ENCODE peak calls at places on chromosomes 16 and 17, in nine cellular contexts. F is esophagus squamous epithelium, Q is tibial nerve, E is uterus, S is suprapubic skin, P is breast epithelium, R is heart left ventricle, C is GM12878, M is spleen. T is an unnamed sample.

GRCh38 chr17:43732961-43733360 is 25.6 kb downstream of the SOST start:
- DNase-seq in C (no peak), Q (no peak), M (no peak), P (no peak), R (no peak), S (no peak), F (no peak), E (no peak), T (no peak)

GRCh38 chr17:28482551-28483199 is 9.2 kb downstream of the SLC13A2 start:
- DNase-seq in P (no peak), R (no peak), C (no peak), Q (no peak), E (no peak), F (no peak), M (no peak), S (no peak), T (no peak)

GRCh38 chr16:67636713-67637112 is 8.2 kb upstream of the CARMIL2 start:
- DNase-seq in S (peak; percentile 37), R (no peak), M (no peak), E (no peak), Q (no peak), F (no peak), C (no peak), P (no peak), T (no peak)

GRCh38 chr16:87671715-87672270 is 69.5 kb downstream of the JPH3 start:
- DNase-seq in M (no peak), R (no peak), Q (no peak), E (no peak), P (no peak), C (no peak), S (peak; percentile 40), F (no peak), T (no peak)

GRCh38 chr16:30011505-30012480 is 966 bp upstream of the DOC2A start:
- DNase-seq in R (no peak), P (no peak), M (no peak), F (no peak), E (no peak), Q (no peak), S (no peak), C (no peak), T (no peak)

GRCh38 chr17:7884581-7885356 is 3.8 kb upstream of the CHD3 start:
- DNase-seq in E (no peak), M (peak; percentile 90), C (no peak), F (no peak), Q (no peak), S (no peak), R (no peak), P (no peak), T (peak; percentile 52)

GRCh38 chr17:75814900-75815373 is 29.3 kb downstream of the UNC13D start:
- DNase-seq in C (no peak), Q (no peak), S (peak; percentile 65), M (no peak), R (no peak), F (no peak), E (no peak), P (no peak), T (no peak)

GRCh38 chr16:52066951-52067350 is 480.0 kb downstream of the TOX3 start:
- DNase-seq in R (no peak), P (no peak), Q (no peak), S (no peak), C (no peak), M (no peak), F (no peak), E (no peak), T (no peak)

GRCh38 chr17:32486701-32487459 is at the start of gene CDK5R1:
- DNase-seq in Q (no peak), P (no peak), F (no peak), R (peak; percentile 72), M (peak; percentile 94), C (no peak), S (no peak), E (peak; percentile 51), T (peak; percentile 82)

GRCh38 chr17:40937384-40937819 is at the start of gene KRT23:
- DNase-seq in R (no peak), M (no peak), Q (no peak), F (no peak), C (no peak), S (no peak), E (no peak), P (peak; percentile 72), T (no peak)

GRCh38 chr16:69108905-69109252 is 3.4 kb downstream of the HAS3 start:
- DNase-seq in E (no peak), Q (no peak), C (no peak), R (no peak), S (peak; percentile 46), P (no peak), F (no peak), M (peak; percentile 24), T (no peak)

GRCh38 chr16:69107311-69107962 is 2.0 kb downstream of the HAS3 start:
- DNase-seq in P (no peak), Q (no peak), C (no peak), S (peak; percentile 61), M (peak; percentile 69), E (no peak), R (no peak), F (no peak), T (no peak)

GRCh38 chr16:69108069-69108904 is 2.8 kb downstream of the HAS3 start:
- DNase-seq in C (no peak), E (no peak), Q (no peak), F (no peak), R (no peak), S (peak; percentile 48), M (peak; percentile 48), P (no peak), T (no peak)

GRCh38 chr16:69106491-69107291 is 1.2 kb downstream of the HAS3 start:
- DNase-seq in F (no peak), M (peak; percentile 59), R (no peak), C (no peak), Q (no peak), P (no peak), S (peak; percentile 60), E (no peak), T (no peak)

DNA sequence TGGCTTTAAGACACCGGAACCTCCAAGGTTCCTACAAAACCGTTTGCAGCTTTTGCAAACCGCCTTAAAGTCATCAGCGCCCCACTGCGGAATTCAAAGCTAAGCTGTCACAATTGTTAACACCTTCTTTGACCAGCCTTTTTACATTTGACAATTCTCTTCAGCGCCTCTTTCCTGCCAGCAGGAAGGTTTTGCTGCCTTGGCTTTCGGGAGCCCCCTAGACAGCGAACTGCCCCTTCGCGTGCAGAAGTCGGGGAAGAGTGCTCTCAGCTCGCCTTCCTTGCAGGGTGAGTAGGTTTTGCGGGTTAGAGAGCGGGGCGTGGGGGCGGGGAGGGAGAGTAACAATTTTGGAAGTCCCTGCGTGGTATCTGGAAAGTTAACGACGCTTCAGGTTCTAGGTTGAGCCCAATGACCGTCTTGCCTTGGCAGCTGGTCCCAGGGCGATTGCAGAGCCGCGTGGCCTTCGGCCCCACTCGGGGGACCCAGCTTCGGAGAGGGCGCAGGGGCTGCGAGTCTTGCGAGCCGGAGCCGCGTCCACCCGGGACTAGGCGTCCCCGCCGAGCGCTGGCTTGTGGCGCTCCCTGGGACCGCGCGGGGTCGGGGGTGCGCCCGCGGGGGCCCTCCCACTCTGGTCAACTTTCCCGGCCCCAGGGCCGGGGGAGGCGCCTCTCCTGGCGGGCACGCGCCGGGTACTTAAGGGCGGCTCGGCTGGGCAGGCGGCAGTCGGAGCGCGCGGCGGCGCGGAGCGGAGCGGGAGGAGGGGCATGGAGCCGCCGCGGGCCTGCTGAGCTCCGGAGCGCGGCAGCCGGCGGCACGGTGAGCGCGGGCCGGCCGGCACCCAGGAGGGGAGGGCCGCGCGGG is at the start of gene HAS3:
- DNase-seq in Q (no peak), C (no peak), S (peak; percentile 62), M (peak; percentile 78), E (no peak), P (no peak), R (peak; percentile 40), F (no peak), T (no peak)
- TF ChIP-seq POLR2A in Q (no peak), C (no peak), S (no peak), M (no peak), E (peak; percentile 10), P (no peak), R (no peak), F (peak; percentile 55), T (no peak)

GRCh38 chr16:23857901-23858300 is 22.1 kb downstream of the PRKCB start:
- DNase-seq in Q (no peak), C (no peak), E (no peak), M (no peak), S (no peak), F (no peak), R (no peak), P (no peak), T (no peak)

GRCh38 chr16:23861874-23862273 is 26.1 kb downstream of the PRKCB start:
- DNase-seq in Q (no peak), R (no peak), M (no peak), P (no peak), E (no peak), C (no peak), S (no peak), F (no peak), T (no peak)

GRCh38 chr16:23858496-23859062 is 22.8 kb downstream of the PRKCB start:
- DNase-seq in S (no peak), F (no peak), C (no peak), M (no peak), R (no peak), Q (peak; percentile 27), P (no peak), E (peak; percentile 32), T (no peak)

GRCh38 chr16:23857256-23857891 is 21.6 kb downstream of the PRKCB start:
- DNase-seq in F (no peak), Q (no peak), S (no peak), M (no peak), C (no peak), P (no peak), E (peak; percentile 39), R (no peak), T (no peak)

DNA sequence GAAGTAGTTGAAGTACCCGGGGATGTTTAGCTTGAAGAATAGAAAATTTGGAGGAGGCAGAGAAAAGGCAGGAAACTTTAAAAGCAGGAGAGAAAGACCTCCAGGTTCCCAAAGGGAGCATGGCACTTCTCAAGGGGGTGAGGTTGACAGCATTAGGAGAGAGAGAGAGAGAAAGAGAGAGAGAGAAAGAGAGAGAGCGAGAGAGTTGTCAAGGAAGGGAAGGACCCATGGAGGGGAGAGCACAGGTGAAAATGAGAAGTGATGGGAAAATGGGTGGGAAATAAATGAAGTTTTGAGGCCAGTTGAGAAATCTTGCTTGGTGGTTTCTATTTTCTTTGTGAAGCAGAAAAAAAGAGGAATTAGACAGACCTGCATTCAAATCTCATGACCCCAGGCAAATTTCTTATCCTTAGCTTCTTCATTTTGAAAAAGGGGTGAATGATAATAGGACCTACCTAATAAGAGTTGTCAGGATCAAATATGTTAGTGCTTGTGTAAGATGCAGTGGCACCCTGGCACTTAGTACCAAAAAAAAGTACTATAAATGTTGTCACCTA is 24.0 kb downstream of the PRKCB start:
- DNase-seq in P (no peak), R (no peak), F (no peak), C (no peak), E (no peak), S (no peak), Q (no peak), M (no peak), T (no peak)
- H3K4me3 ChIP-seq in P (no peak overlapping the region), R (no peak overlapping the region), F (no peak overlapping the region), C (peak overlapping the region; percentile 14), E (no peak overlapping the region), S (no peak overlapping the region), Q (no peak overlapping the region), M (no peak overlapping the region), T (no peak overlapping the region)

GRCh38 chr17:57487552-57487951 is 231.2 kb downstream of the MSI2 start:
- DNase-seq in P (no peak), F (no peak), R (no peak), S (no peak), Q (no peak), E (no peak), C (no peak), M (no peak), T (no peak)
- H3K4me1 ChIP-seq in P (peaks cover 4% of the 10 kb centered on the region), F (peaks cover 45% of the 10 kb centered on the region), R (peaks cover 9% of the 10 kb centered on the region), S (peaks cover 41% of the 10 kb centered on the region), Q (no peaks in the 10 kb centered on the region), E (peaks cover under 1% of the 10 kb centered on the region), C (peaks cover 35% of the 10 kb centered on the region), M (peaks cover 24% of the 10 kb centered on the region), T (peaks cover 36% of the 10 kb centered on the region)

GRCh38 chr17:82065638-82066303 is at the start of gene DUS1L:
- DNase-seq in R (peak; percentile 77), S (no peak), C (no peak), Q (peak; percentile 20), E (peak; percentile 54), F (no peak), P (peak; percentile 67), M (peak; percentile 91), T (peak; percentile 77)
- TF ChIP-seq POLR2A in R (no peak), S (no peak), C (peak; percentile 75), Q (peak; percentile 53), E (peak; percentile 27), F (no peak), P (no peak), M (no peak), T (no peak)

T was measured in ovary.